ENCODE peak calls at places on chromosomes 16 and 17, in seven cellular contexts. Q is EL, I is breast epithelium, B is cardiac septum, V is mucosa of descending colon, O is lung, M is ascending aorta. X is an unnamed sample.
A peak's percentile ranks its signal among the peaks of the same experiment; 100 is the strongest.

GRCh38 chr17:44353656-44354331 is 8.7 kb downstream of the GRN start:
- DNase-seq in B (no peak), Q (peak; percentile 31), V (no peak), I (no peak), O (no peak), M (no peak), X (no peak)

GRCh38 chr16:68113765-68114240 is 28.6 kb downstream of the NFATC3 start:
- DNase-seq in B (no peak), I (no peak), V (no peak), Q (no peak), O (no peak), M (no peak), X (no peak)

GRCh38 chr16:28845173-28846079 is 722 bp downstream of the TUFM start:
- DNase-seq in Q (peak; percentile 40), I (no peak), B (no peak), M (no peak), V (peak; percentile 85), O (no peak), X (no peak)

GRCh38 chr17:44780845-44781480 is 22.2 kb downstream of the ADAM11 start:
- DNase-seq in V (no peak), M (no peak), O (no peak), Q (no peak), B (no peak), I (no peak), X (no peak)

GRCh38 chr16:515175-515962 is 12.1 kb upstream of the CAPN15 start:
- DNase-seq in M (no peak), I (no peak), O (no peak), V (no peak), Q (no peak), B (no peak), X (no peak)

GRCh38 chr17:7304179-7304578 is 3.2 kb upstream of the EIF5A start:
- DNase-seq in I (no peak), B (no peak), Q (no peak), V (no peak), O (no peak), M (no peak), X (no peak)

GRCh38 chr16:11079657-11080187 is 135.4 kb downstream of the CLEC16A start:
- DNase-seq in M (no peak), I (no peak), Q (peak; percentile 97), B (no peak), O (no peak), V (no peak), X (no peak)

GRCh38 chr17:69809331-69809730 is 265.7 kb upstream of the KCNJ16 start:
- DNase-seq in O (no peak), M (no peak), Q (no peak), I (no peak), V (no peak), B (no peak), X (no peak)

GRCh38 chr17:60526726-60527125 is 684 bp upstream of the APPBP2 start:
- DNase-seq in I (no peak), M (no peak), O (no peak), Q (peak; percentile 23), V (no peak), B (no peak), X (no peak)

GRCh38 chr16:87951550-87952538 is 610 bp downstream of the BANP start:
- DNase-seq in M (no peak), I (no peak), V (peak; percentile 48), O (no peak), Q (no peak), B (peak; percentile 84), X (no peak)

GRCh38 chr16:64951681-64952080 is 170.2 kb downstream of the CDH11 start:
- DNase-seq in Q (no peak), V (no peak), O (no peak), B (no peak), M (no peak), I (no peak), X (no peak)

GRCh38 chr17:61261001-61261587 is 138.5 kb upstream of the TBX2 start:
- DNase-seq in O (no peak), V (no peak), I (no peak), Q (no peak), M (no peak), B (no peak), X (no peak)

X was measured in lower leg skin.